ENCODE peak calls at places on chromosomes 6 and 20, in seven cellular contexts. One of them, this sample, is unnamed.

GRCh38 chr20:41029150-41029872 is 689 bp downstream of the TOP1 start:
- DNase-seq in neural crest cell: peak
- DNase-seq in GM23338: peak
- DNase-seq in iris pigment epithelial cell: no peak
- DNase-seq in dermis blood vessel endothelial cell: peak
- DNase-seq in activated T-cell treated with anti-CD3 and anti-CD28 coated beads for 1 hour: peak
- DNase-seq in CD4-positive, alpha-beta memory T cell: peak
- DNase-seq in this sample: no peak

GRCh38 chr6:137952247-137952646 is 85.2 kb downstream of the TNFAIP3 start:
- DNase-seq in dermis blood vessel endothelial cell: no peak
- DNase-seq in GM23338: no peak
- DNase-seq in iris pigment epithelial cell: no peak
- DNase-seq in activated T-cell treated with anti-CD3 and anti-CD28 coated beads for 1 hour: no peak
- DNase-seq in neural crest cell: no peak
- DNase-seq in CD4-positive, alpha-beta memory T cell: no peak
- DNase-seq in this sample: no peak

GRCh38 chr6:49553353-49553752 is 2.9 kb downstream of the C6orf141 start:
- DNase-seq in neural crest cell: no peak
- DNase-seq in CD4-positive, alpha-beta memory T cell: no peak
- DNase-seq in dermis blood vessel endothelial cell: peak
- DNase-seq in GM23338: no peak
- DNase-seq in iris pigment epithelial cell: peak
- DNase-seq in activated T-cell treated with anti-CD3 and anti-CD28 coated beads for 1 hour: no peak
- DNase-seq in this sample: peak

GRCh38 chr6:5671162-5671561 is 335.6 kb downstream of the NRN1 start:
- DNase-seq in activated T-cell treated with anti-CD3 and anti-CD28 coated beads for 1 hour: no peak
- DNase-seq in GM23338: no peak
- DNase-seq in neural crest cell: no peak
- DNase-seq in CD4-positive, alpha-beta memory T cell: no peak
- DNase-seq in dermis blood vessel endothelial cell: peak
- DNase-seq in iris pigment epithelial cell: peak
- DNase-seq in this sample: no peak

GRCh38 chr6:111666812-111667211 is 61.1 kb upstream of the TRAF3IP2 start:
- DNase-seq in neural crest cell: no peak
- DNase-seq in CD4-positive, alpha-beta memory T cell: no peak
- DNase-seq in GM23338: no peak
- DNase-seq in iris pigment epithelial cell: peak
- DNase-seq in dermis blood vessel endothelial cell: peak
- DNase-seq in activated T-cell treated with anti-CD3 and anti-CD28 coated beads for 1 hour: no peak
- DNase-seq in this sample: no peak

GRCh38 chr6:33655155-33655554 is 34.0 kb downstream of the ITPR3 start:
- DNase-seq in CD4-positive, alpha-beta memory T cell: no peak
- DNase-seq in dermis blood vessel endothelial cell: peak
- DNase-seq in activated T-cell treated with anti-CD3 and anti-CD28 coated beads for 1 hour: no peak
- DNase-seq in GM23338: no peak
- DNase-seq in neural crest cell: no peak
- DNase-seq in iris pigment epithelial cell: no peak
- DNase-seq in this sample: no peak

GRCh38 chr6:167968091-167968490 is 29.4 kb upstream of the KIF25 start:
- DNase-seq in dermis blood vessel endothelial cell: peak
- DNase-seq in neural crest cell: peak
- DNase-seq in iris pigment epithelial cell: no peak
- DNase-seq in activated T-cell treated with anti-CD3 and anti-CD28 coated beads for 1 hour: no peak
- DNase-seq in CD4-positive, alpha-beta memory T cell: no peak
- DNase-seq in GM23338: peak
- DNase-seq in this sample: no peak

GRCh38 chr20:36339646-36340592 is 33.8 kb downstream of the DLGAP4 start:
- DNase-seq in neural crest cell: no peak
- DNase-seq in CD4-positive, alpha-beta memory T cell: no peak
- DNase-seq in activated T-cell treated with anti-CD3 and anti-CD28 coated beads for 1 hour: no peak
- DNase-seq in iris pigment epithelial cell: no peak
- DNase-seq in GM23338: peak
- DNase-seq in dermis blood vessel endothelial cell: no peak
- DNase-seq in this sample: no peak

GRCh38 chr20:48657426-48658197 is 170.2 kb downstream of the PREX1 start:
- DNase-seq in dermis blood vessel endothelial cell: peak
- DNase-seq in activated T-cell treated with anti-CD3 and anti-CD28 coated beads for 1 hour: peak
- DNase-seq in iris pigment epithelial cell: peak
- DNase-seq in CD4-positive, alpha-beta memory T cell: peak
- DNase-seq in GM23338: peak
- DNase-seq in neural crest cell: peak
- DNase-seq in this sample: peak